ENCODE peak calls at places on chromosomes 7 and 10, in nine cellular contexts. O is iPS-NIHi11; R is substantia nigra; U is hypothalamus; I is activated naive CD8-positive, alpha-beta T cell treated with anti-CD3 and anti-CD28 coated beads, Interleukin-2, amount 50 U/mL, for 24 hours; N is M059J; J is NCI-H1436; A is HEK293T; Y is stimulated activated CD4-positive, alpha-beta T cell treated with anti-CD3 and anti-CD28 coated beads, Interleukin-2, amount 100 ng/mL, for 4 hours. V is an unnamed sample.

GRCh38 chr7:151592868-151593486 is 73.3 kb upstream of the RHEB start:
- DNase-seq in N (peak), U (no peak), J (no peak), Y (no peak), A (no peak), R (no peak), O (no peak), I (no peak), V (no peak)

GRCh38 chr7:129739427-129739826 is 127.9 kb downstream of the NRF1 start:
- DNase-seq in Y (no peak), J (no peak), U (no peak), R (no peak), I (no peak), N (peak), A (no peak), O (no peak), V (no peak)

GRCh38 chr7:99141756-99142726 is 1.9 kb downstream of the SMURF1 start:
- DNase-seq in N (peak), A (peak), I (peak), U (peak), R (peak), J (no peak), Y (peak), O (peak), V (peak)

GRCh38 chr10:49569031-49569765 is 30.3 kb upstream of the ERCC6 start:
- DNase-seq in O (no peak), Y (no peak), I (no peak), N (peak), R (no peak), U (no peak), J (no peak), A (no peak), V (no peak)

GRCh38 chr7:20438665-20439376 is 108.1 kb downstream of the ITGB8 start:
- DNase-seq in O (no peak), A (no peak), R (no peak), U (no peak), J (no peak), N (no peak), Y (no peak), I (no peak), V (no peak)

GRCh38 chr7:113120647-113121046 is 2.3 kb upstream of the SMIM30 start:
- DNase-seq in O (no peak), J (no peak), N (peak), I (no peak), U (no peak), A (no peak), R (no peak), Y (no peak), V (no peak)

GRCh38 chr7:66246549-66247171 is 41.5 kb downstream of the TPST1 start:
- DNase-seq in A (no peak), I (no peak), J (no peak), O (no peak), U (no peak), N (no peak), R (no peak), Y (no peak), V (no peak)

GRCh38 chr10:88848499-88848898 is 3.1 kb downstream of the ANKRD22 start:
- DNase-seq in O (no peak), J (no peak), Y (no peak), A (no peak), I (no peak), U (no peak), R (no peak), N (peak), V (no peak)

GRCh38 chr7:1675673-1676549 is 5.8 kb downstream of the ELFN1 start:
- DNase-seq in N (no peak), R (no peak), Y (no peak), A (no peak), J (no peak), O (peak), U (no peak), I (no peak), V (peak)

GRCh38 chr7:106111671-106112117 is 418 bp downstream of the SYPL1 start:
- DNase-seq in U (peak), I (peak), J (peak), N (peak), O (peak), Y (peak), R (peak), A (peak), V (no peak)

GRCh38 chr7:29946428-29947186 is 43.0 kb downstream of the SCRN1 start:
- DNase-seq in A (peak), J (no peak), I (no peak), U (no peak), R (no peak), O (peak), N (peak), Y (no peak), V (peak)

GRCh38 chr7:82631998-82632397 is 188.4 kb upstream of the CACNA2D1 start:
- DNase-seq in N (peak), R (no peak), A (no peak), I (no peak), U (no peak), Y (no peak), J (no peak), O (no peak), V (no peak)

GRCh38 chr10:123970207-123970926 is 78.8 kb upstream of the CPXM2 start:
- DNase-seq in I (no peak), N (no peak), J (peak), O (peak), A (no peak), U (no peak), Y (no peak), R (no peak), V (peak)

GRCh38 chr7:76191783-76192240 is 9.9 kb upstream of the SRRM3 start:
- DNase-seq in J (no peak), U (no peak), I (no peak), O (peak), R (no peak), N (peak), A (peak), Y (no peak), V (peak)

GRCh38 chr7:29976673-29977072 is 12.9 kb downstream of the SCRN1 start:
- DNase-seq in N (peak), R (peak), A (no peak), U (no peak), O (no peak), Y (no peak), J (no peak), I (no peak), V (no peak)

GRCh38 chr7:95095259-95096122 is 188.1 kb downstream of the PPP1R9A start:
- DNase-seq in A (no peak), R (no peak), N (no peak), J (no peak), Y (no peak), U (no peak), I (no peak), O (no peak), V (no peak)

GRCh38 chr10:3339531-3339950 is 167.0 kb upstream of the PITRM1 start:
- DNase-seq in R (no peak), Y (no peak), O (no peak), U (no peak), A (no peak), J (no peak), N (peak), I (no peak), V (no peak)

GRCh38 chr10:44278669-44279337 is 106.1 kb downstream of the CXCL12 start:
- DNase-seq in Y (no peak), O (no peak), R (no peak), I (no peak), J (no peak), U (no peak), N (peak), A (no peak), V (peak)

GRCh38 chr7:140640727-140641531 is at the start of gene DENND2A:
- DNase-seq in O (peak), A (peak), R (peak), I (no peak), U (peak), J (peak), Y (no peak), N (peak), V (peak)

GRCh38 chr10:47357131-47357582 is 9.0 kb downstream of the RBP3 start:
- DNase-seq in R (no peak), J (no peak), O (no peak), A (no peak), U (no peak), N (no peak), I (no peak), Y (no peak), V (no peak)

GRCh38 chr10:98030991-98031431 is 590 bp upstream of the CRTAC1 start:
- DNase-seq in O (peak), R (no peak), U (no peak), Y (no peak), I (no peak), N (no peak), A (peak), J (no peak), V (peak)

GRCh38 chr10:114962441-114962840 is 24.4 kb downstream of the TRUB1 start:
- DNase-seq in O (no peak), J (no peak), R (no peak), Y (no peak), N (no peak), A (no peak), I (no peak), U (no peak), V (no peak)

GRCh38 chr10:79936625-79937255 is 12.2 kb downstream of the SFTPD start:
- DNase-seq in I (no peak), J (no peak), Y (no peak), R (no peak), A (no peak), O (peak), N (no peak), U (no peak), V (no peak)

GRCh38 chr10:49649936-49650723 is 29.3 kb upstream of the C10orf53 start:
- DNase-seq in Y (no peak), N (no peak), I (no peak), U (no peak), O (no peak), A (no peak), R (no peak), J (no peak), V (peak)

GRCh38 chr10:73827346-73828089 is 16.1 kb upstream of the NDST2 start:
- DNase-seq in R (no peak), I (no peak), Y (no peak), J (no peak), U (no peak), O (no peak), N (peak), A (no peak), V (no peak)

GRCh38 chr7:37081436-37081835 is 357.1 kb upstream of the AOAH start:
- DNase-seq in U (no peak), A (no peak), Y (peak), N (peak), J (peak), I (peak), O (no peak), R (no peak), V (no peak)

GRCh38 chr7:91182819-91183405 is 81.3 kb upstream of the FZD1 start:
- DNase-seq in I (no peak), A (no peak), R (no peak), O (no peak), J (no peak), Y (no peak), N (peak), U (no peak), V (no peak)

GRCh38 chr7:1096156-1097119 is 8.5 kb downstream of the GPER1 start:
- DNase-seq in Y (no peak), I (no peak), N (no peak), A (no peak), U (no peak), R (no peak), J (no peak), O (no peak), V (no peak)

GRCh38 chr7:100130608-100131453 is 4.1 kb downstream of the MBLAC1 start:
- DNase-seq in N (peak), A (peak), U (peak), I (peak), J (peak), O (peak), R (peak), Y (peak), V (peak)

GRCh38 chr10:132110091-132110490 is 44.3 kb downstream of the JAKMIP3 start:
- DNase-seq in I (no peak), Y (no peak), J (no peak), N (no peak), U (no peak), A (no peak), O (no peak), R (no peak), V (peak)

GRCh38 chr7:151839511-151839921 is 37.4 kb downstream of the PRKAG2 start:
- DNase-seq in N (no peak), U (no peak), O (no peak), A (no peak), I (no peak), R (no peak), Y (no peak), J (no peak), V (no peak)

GRCh38 chr7:158556721-158557440 is 30.7 kb downstream of the PTPRN2 start:
- DNase-seq in U (no peak), I (no peak), N (no peak), Y (no peak), A (no peak), R (no peak), J (no peak), O (no peak), V (peak)

GRCh38 chr7:11831727-11832495 is at the start of gene THSD7A:
- DNase-seq in I (peak), Y (no peak), O (peak), N (peak), J (peak), U (peak), A (peak), R (no peak), V (peak)

GRCh38 chr7:144027070-144027469 is 21.7 kb upstream of the OR2A5 start:
- DNase-seq in R (no peak), N (peak), Y (no peak), A (no peak), O (no peak), J (peak), I (no peak), U (no peak), V (no peak)

GRCh38 chr7:120441850-120442249 is 168.9 kb downstream of the KCND2 start:
- DNase-seq in N (no peak), Y (no peak), I (no peak), A (no peak), O (no peak), J (no peak), U (no peak), R (no peak), V (no peak)

GRCh38 chr7:82542665-82543064 is 99.1 kb upstream of the CACNA2D1 start:
- DNase-seq in R (no peak), J (no peak), O (no peak), N (peak), Y (no peak), I (no peak), A (peak), U (no peak), V (no peak)

GRCh38 chr10:118958984-118959916 is 70.3 kb upstream of the NANOS1 start:
- DNase-seq in U (peak), J (peak), Y (no peak), N (peak), O (peak), R (peak), I (no peak), A (no peak), V (peak)

GRCh38 chr10:36801660-36802059 is 323.7 kb upstream of the ANKRD30A start:
- DNase-seq in J (no peak), N (peak), A (no peak), Y (no peak), I (no peak), O (no peak), R (no peak), U (no peak), V (no peak)

GRCh38 chr10:22479419-22479818 is 134.1 kb downstream of the SPAG6 start:
- DNase-seq in O (no peak), I (no peak), Y (no peak), A (no peak), N (no peak), U (peak), J (no peak), R (peak), V (no peak)